ENCODE peak calls at places on chromosomes 5 and 9, in seven cellular contexts. B is astrocyte of the spinal cord; N is uterus; U is A549; A is Caco-2; P is effector memory CD4-positive, alpha-beta T cell; R is heart left ventricle. M is an unnamed sample.

GRCh38 chr9:81071108-81071507 is 618.2 kb downstream of the TLE1 start:
- DNase-seq in B (no peak), N (no peak), U (no peak), A (no peak), P (no peak), R (no peak), M (no peak)

GRCh38 chr9:70113403-70114022 is 69.9 kb downstream of the MAMDC2 start:
- DNase-seq in B (peak; percentile 74), N (peak; percentile 62), U (peak; percentile 55), A (peak; percentile 6), P (no peak), R (peak; percentile 43), M (peak; percentile 66)

GRCh38 chr9:79568337-79569084 is 3.3 kb upstream of the TLE4 start:
- DNase-seq in B (no peak), N (no peak), U (no peak), A (no peak), P (no peak), R (no peak), M (no peak)

GRCh38 chr9:16598316-16598715 is 272.2 kb downstream of the BNC2 start:
- DNase-seq in B (no peak), N (no peak), U (no peak), A (no peak), P (no peak), R (no peak), M (no peak)

GRCh38 chr9:105168935-105169334 is 75.5 kb upstream of the SLC44A1 start:
- DNase-seq in B (no peak), N (no peak), U (no peak), A (no peak), P (no peak), R (no peak), M (no peak)

GRCh38 chr5:137286025-137286610 is 213.0 kb downstream of the SPOCK1 start:
- DNase-seq in B (no peak), N (no peak), U (no peak), A (no peak), P (no peak), R (no peak), M (no peak)

GRCh38 chr9:117462926-117463325 is 48.1 kb upstream of the ASTN2 start:
- DNase-seq in B (no peak), N (no peak), U (no peak), A (no peak), P (no peak), R (no peak), M (no peak)

GRCh38 chr5:180595381-180596114 is 4.2 kb upstream of the SCGB3A1 start:
- DNase-seq in B (no peak), N (no peak), U (no peak), A (no peak), P (no peak), R (no peak), M (peak; percentile 75)

GRCh38 chr5:93330506-93330905 is 250.5 kb downstream of the NR2F1-AS1 start:
- DNase-seq in B (peak; percentile 25), N (no peak), U (no peak), A (no peak), P (no peak), R (no peak), M (no peak)

GRCh38 chr5:67802766-67803165 is 412.8 kb upstream of the PIK3R1 start:
- DNase-seq in B (no peak), N (no peak), U (no peak), A (no peak), P (no peak), R (no peak), M (no peak)

GRCh38 chr5:11385901-11386293 is 518.3 kb downstream of the CTNND2 start:
- DNase-seq in B (no peak), N (no peak), U (no peak), A (no peak), P (no peak), R (no peak), M (no peak)

GRCh38 chr5:92267830-92268229 is 884.7 kb upstream of the ARRDC3 start:
- DNase-seq in B (no peak), N (no peak), U (no peak), A (no peak), P (no peak), R (no peak), M (no peak)

GRCh38 chr9:126861707-126862460 is 1.4 kb downstream of the ZBTB34 start:
- DNase-seq in B (no peak), N (no peak), U (no peak), A (no peak), P (no peak), R (no peak), M (no peak)

GRCh38 chr5:127235136-127235535 is 55.5 kb upstream of the MEGF10 start:
- DNase-seq in B (no peak), N (no peak), U (no peak), A (no peak), P (no peak), R (no peak), M (no peak)

GRCh38 chr9:114343471-114344187 is 14.0 kb downstream of the ORM2 start:
- DNase-seq in B (no peak), N (no peak), U (no peak), A (no peak), P (no peak), R (no peak), M (no peak)

GRCh38 chr9:128006360-128007024 is 25.7 kb upstream of the EEIG1 start:
- DNase-seq in B (no peak), N (no peak), U (no peak), A (no peak), P (no peak), R (no peak), M (no peak)

GRCh38 chr5:134132372-134133212 is 18.1 kb downstream of the TCF7 start:
- DNase-seq in B (no peak), N (no peak), U (no peak), A (no peak), P (peak; percentile 77), R (no peak), M (no peak)

GRCh38 chr5:62386824-62387223 is 16.9 kb downstream of the DIMT1 start:
- DNase-seq in B (no peak), N (no peak), U (no peak), A (no peak), P (no peak), R (no peak), M (no peak)

GRCh38 chr5:177403194-177403825 is 2.8 kb upstream of the PFN3 start:
- DNase-seq in B (no peak), N (no peak), U (peak; percentile 54), A (peak; percentile 60), P (peak; percentile 47), R (no peak), M (no peak)

DNA sequence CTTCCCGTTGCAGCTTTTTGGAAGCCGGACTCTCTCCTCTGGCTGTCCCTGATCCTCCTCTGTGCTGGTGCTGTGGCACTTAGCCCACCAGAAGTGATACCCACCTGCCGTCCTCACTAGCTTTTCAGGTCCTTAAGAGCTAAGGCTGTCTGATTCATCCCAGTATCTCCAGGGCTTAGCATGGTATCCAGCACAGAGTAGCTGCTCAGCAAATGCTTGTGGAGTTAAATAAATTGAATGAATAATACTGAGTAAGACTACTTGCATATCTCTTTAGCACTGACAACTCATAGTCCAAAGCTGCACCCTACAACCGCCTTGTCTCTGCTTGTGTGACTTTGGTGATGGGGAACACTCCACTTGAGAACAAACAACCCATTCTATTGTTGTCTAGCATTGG is 7.7 kb upstream of the XPA start:
- DNase-seq in B (no peak), N (no peak), U (no peak), A (no peak), P (no peak), R (no peak), M (no peak)
- H3K4me3 ChIP-seq in B (no peak overlapping the region), N (no peak overlapping the region), U (no peak overlapping the region), A (no peak overlapping the region), P (no peak overlapping the region), R (no peak overlapping the region), M (no peak overlapping the region)

GRCh38 chr9:135039916-135040645 is 47.4 kb upstream of the OLFM1 start:
- DNase-seq in B (no peak), N (no peak), U (no peak), A (no peak), P (no peak), R (no peak), M (no peak)

GRCh38 chr9:135038826-135039225 is 48.6 kb upstream of the OLFM1 start:
- DNase-seq in B (no peak), N (no peak), U (no peak), A (no peak), P (no peak), R (no peak), M (no peak)

GRCh38 chr9:135040892-135041291 is 46.6 kb upstream of the OLFM1 start:
- DNase-seq in B (no peak), N (no peak), U (no peak), A (no peak), P (no peak), R (no peak), M (no peak)

GRCh38 chr9:135038331-135038730 is 49.1 kb upstream of the OLFM1 start:
- DNase-seq in B (no peak), N (no peak), U (no peak), A (no peak), P (no peak), R (no peak), M (no peak)

GRCh38 chr9:135039266-135039870 is 48.1 kb upstream of the OLFM1 start:
- DNase-seq in B (no peak), N (no peak), U (no peak), A (no peak), P (no peak), R (no peak), M (no peak)
- H3K4me3 ChIP-seq in B (no peak overlapping the region), N (no peak overlapping the region), U (no peak overlapping the region), A (no peak overlapping the region), P (no peak overlapping the region), R (no peak overlapping the region), M (no peak overlapping the region)

GRCh38 chr9:134792627-134793026 is 88.0 kb upstream of the FCN2 start:
- DNase-seq in B (no peak), N (no peak), U (no peak), A (no peak), P (no peak), R (no peak), M (no peak)

GRCh38 chr9:134794726-134795370 is 85.8 kb upstream of the FCN2 start:
- DNase-seq in B (no peak), N (no peak), U (no peak), A (no peak), P (no peak), R (no peak), M (no peak)

GRCh38 chr9:134796882-134797281 is 83.7 kb upstream of the FCN2 start:
- DNase-seq in B (no peak), N (no peak), U (no peak), A (no peak), P (no peak), R (no peak), M (no peak)

GRCh38 chr9:134791009-134791408 is 89.6 kb upstream of the FCN2 start:
- DNase-seq in B (no peak), N (no peak), U (no peak), A (no peak), P (no peak), R (no peak), M (no peak)

DNA sequence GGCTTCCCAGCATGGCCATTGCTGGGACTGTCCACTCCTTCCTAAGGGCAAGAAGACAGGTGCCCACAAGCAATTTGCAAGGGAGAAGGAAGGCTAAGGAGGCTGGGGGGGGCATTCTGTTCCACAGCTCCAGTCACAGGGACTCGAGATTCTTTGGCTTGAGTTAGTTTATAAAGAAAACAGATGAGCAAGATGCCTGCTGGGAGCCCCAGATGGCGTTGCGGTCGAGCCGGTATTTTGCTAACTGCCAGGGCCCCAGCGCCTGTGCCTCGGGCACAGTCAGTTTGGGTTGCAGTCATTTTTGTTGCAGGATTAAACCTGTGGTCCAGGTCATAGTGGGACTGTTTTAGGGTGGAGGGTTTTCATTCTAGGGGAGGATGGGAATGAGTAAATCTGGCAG is 87.3 kb upstream of the FCN2 start:
- DNase-seq in B (peak; percentile 46), N (no peak), U (no peak), A (no peak), P (no peak), R (no peak), M (no peak)
- H3K4me3 ChIP-seq in B (no peak overlapping the region), N (no peak overlapping the region), U (no peak overlapping the region), A (no peak overlapping the region), P (no peak overlapping the region), R (no peak overlapping the region), M (no peak overlapping the region)

GRCh38 chr9:131278421-131279111 is 2.3 kb upstream of the FAM78A start:
- DNase-seq in B (no peak), N (no peak), U (no peak), A (no peak), P (no peak), R (peak; percentile 14), M (no peak)
- H3K4me3 ChIP-seq in B (no peak overlapping the region), N (no peak overlapping the region), U (no peak overlapping the region), A (peak overlapping the region; percentile 54), P (peak overlapping the region; percentile 37), R (peak overlapping the region; percentile 86), M (no peak overlapping the region)

M was measured in thyroid gland.